ENCODE peak calls at places on chromosomes 13 and 19, in four cellular contexts. Y, P, J and Q are unnamed samples.

GRCh38 chr19:5695649-5696195 is 5.6 kb downstream of the RPL36 start:
- DNase-seq in J (no peak), Y (no peak), P (no peak), Q (no peak)

GRCh38 chr19:2982983-2983350 is 5.6 kb downstream of the TLE6 start:
- DNase-seq in P (no peak), J (peak), Y (no peak), Q (no peak)

GRCh38 chr13:33863390-33863789 is 45.4 kb downstream of the RFC3 start:
- DNase-seq in P (no peak), Y (no peak), J (no peak), Q (no peak)

GRCh38 chr13:50015263-50015662 is at the start of gene KCNRG:
- DNase-seq in P (no peak), Y (no peak), J (no peak), Q (no peak)

GRCh38 chr13:113856716-113857065 is 7.2 kb downstream of the GAS6 start:
- DNase-seq in J (no peak), P (no peak), Y (no peak), Q (peak)

GRCh38 chr19:13100031-13100588 is 2.5 kb downstream of the LYL1 start:
- DNase-seq in Y (no peak), J (no peak), P (no peak), Q (no peak)

GRCh38 chr19:34171539-34171876 is 796 bp upstream of the LSM14A start:
- DNase-seq in P (no peak), Y (no peak), J (no peak), Q (no peak)

GRCh38 chr19:5286465-5287029 is 54.1 kb downstream of the PTPRS start:
- DNase-seq in Y (no peak), J (no peak), P (no peak), Q (no peak)

GRCh38 chr19:31568724-31569123 is 219.5 kb upstream of the TSHZ3 start:
- DNase-seq in Y (no peak), J (peak), P (no peak), Q (no peak)

GRCh38 chr13:48902421-48902820 is 73.3 kb upstream of the FNDC3A start:
- DNase-seq in J (no peak), P (no peak), Y (no peak), Q (no peak)

GRCh38 chr19:57434386-57435061 is 601 bp upstream of the ZNF749 start:
- DNase-seq in Y (no peak), J (no peak), P (peak), Q (no peak)

GRCh38 chr13:25135896-25136295 is 36.2 kb downstream of the AMER2 start:
- DNase-seq in Y (no peak), J (no peak), P (no peak), Q (no peak)

GRCh38 chr19:16920816-16921529 is 32.2 kb downstream of the F2RL3 start:
- DNase-seq in P (no peak), J (no peak), Y (peak), Q (no peak)

GRCh38 chr19:1102407-1103106 is 1.2 kb upstream of the GPX4 start:
- DNase-seq in P (no peak), Y (no peak), J (no peak), Q (peak)

GRCh38 chr13:87878706-87879105 is 207.5 kb downstream of the SLITRK5 start:
- DNase-seq in P (no peak), Y (no peak), J (no peak), Q (no peak)

GRCh38 chr13:109941951-109942350 is 155.6 kb upstream of the IRS2 start:
- DNase-seq in J (no peak), P (no peak), Y (no peak), Q (no peak)

GRCh38 chr13:39916330-39916729 is 260.9 kb downstream of the COG6 start:
- DNase-seq in J (no peak), P (no peak), Y (no peak), Q (no peak)

GRCh38 chr13:26557393-26558073 is at the start of gene WASF3:
- DNase-seq in Y (peak), P (peak), J (peak), Q (peak)

GRCh38 chr19:41892173-41892902 is 9.4 kb downstream of the ARHGEF1 start:
- DNase-seq in P (no peak), Y (no peak), J (no peak), Q (no peak)

GRCh38 chr19:3668331-3669133 is 31.7 kb downstream of the PIP5K1C start:
- DNase-seq in P (no peak), J (no peak), Y (no peak), Q (peak)

GRCh38 chr19:16541526-16542044 is 652 bp downstream of the CHERP start:
- DNase-seq in Y (peak), P (no peak), J (peak), Q (no peak)

GRCh38 chr13:30705672-30706071 is 29.7 kb upstream of the ALOX5AP start:
- DNase-seq in J (no peak), Y (no peak), P (no peak), Q (no peak)

GRCh38 chr19:54952591-54953344 is 5.4 kb upstream of the NLRP7 start:
- DNase-seq in J (no peak), P (no peak), Y (no peak), Q (no peak)

GRCh38 chr13:50936681-50937080 is 27.1 kb downstream of the RNASEH2B start:
- DNase-seq in J (no peak), Y (no peak), P (no peak), Q (no peak)

DNA sequence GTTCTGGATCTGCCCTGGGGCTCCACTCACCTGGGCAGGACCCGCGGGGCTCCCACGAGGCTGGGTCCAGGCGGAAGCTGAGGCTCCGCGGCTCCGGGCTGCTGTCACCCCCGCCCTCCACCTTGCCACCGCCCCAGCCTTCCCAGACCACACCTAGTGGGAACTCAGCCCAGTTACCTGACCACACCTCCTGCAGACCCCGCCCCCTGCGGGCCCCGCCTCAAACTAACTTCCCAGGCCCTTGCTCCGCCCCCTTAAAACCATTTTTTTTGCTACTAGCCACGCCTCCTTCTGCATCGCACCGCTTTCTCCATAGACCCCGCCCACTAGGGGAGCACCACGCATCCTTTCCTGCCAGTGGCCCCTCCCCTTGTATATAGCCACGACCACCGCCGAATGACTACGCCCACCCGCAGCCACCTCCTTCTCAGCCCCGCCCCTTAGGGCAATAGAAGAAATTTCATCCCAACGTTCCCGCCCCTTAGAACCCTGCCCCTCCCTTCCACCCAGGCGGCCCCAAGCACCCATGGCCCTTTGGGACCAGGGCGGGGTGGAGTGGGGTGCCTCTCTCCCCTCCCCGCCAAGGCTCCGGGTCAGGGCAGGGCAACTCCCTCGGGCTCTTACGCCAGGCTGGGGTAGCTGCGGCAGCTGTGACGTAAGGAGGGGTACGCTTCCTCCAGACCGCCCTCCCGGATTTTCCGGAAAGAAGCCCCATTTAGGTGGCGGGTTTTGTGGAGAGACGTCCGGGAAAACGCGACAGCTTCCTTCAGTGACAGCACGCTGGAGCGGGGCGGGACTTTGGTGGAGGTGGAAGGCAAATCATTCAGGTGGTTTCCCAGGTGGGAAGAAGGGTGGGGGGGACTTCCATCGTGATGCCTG is at the start of gene SH2D3A:
- DNase-seq in P (peak), Y (peak), J (peak), Q (peak)
- TF ChIP-seq FOXJ3 in P (no peak), Y (no peak), J (no peak), Q (no peak)

DNA sequence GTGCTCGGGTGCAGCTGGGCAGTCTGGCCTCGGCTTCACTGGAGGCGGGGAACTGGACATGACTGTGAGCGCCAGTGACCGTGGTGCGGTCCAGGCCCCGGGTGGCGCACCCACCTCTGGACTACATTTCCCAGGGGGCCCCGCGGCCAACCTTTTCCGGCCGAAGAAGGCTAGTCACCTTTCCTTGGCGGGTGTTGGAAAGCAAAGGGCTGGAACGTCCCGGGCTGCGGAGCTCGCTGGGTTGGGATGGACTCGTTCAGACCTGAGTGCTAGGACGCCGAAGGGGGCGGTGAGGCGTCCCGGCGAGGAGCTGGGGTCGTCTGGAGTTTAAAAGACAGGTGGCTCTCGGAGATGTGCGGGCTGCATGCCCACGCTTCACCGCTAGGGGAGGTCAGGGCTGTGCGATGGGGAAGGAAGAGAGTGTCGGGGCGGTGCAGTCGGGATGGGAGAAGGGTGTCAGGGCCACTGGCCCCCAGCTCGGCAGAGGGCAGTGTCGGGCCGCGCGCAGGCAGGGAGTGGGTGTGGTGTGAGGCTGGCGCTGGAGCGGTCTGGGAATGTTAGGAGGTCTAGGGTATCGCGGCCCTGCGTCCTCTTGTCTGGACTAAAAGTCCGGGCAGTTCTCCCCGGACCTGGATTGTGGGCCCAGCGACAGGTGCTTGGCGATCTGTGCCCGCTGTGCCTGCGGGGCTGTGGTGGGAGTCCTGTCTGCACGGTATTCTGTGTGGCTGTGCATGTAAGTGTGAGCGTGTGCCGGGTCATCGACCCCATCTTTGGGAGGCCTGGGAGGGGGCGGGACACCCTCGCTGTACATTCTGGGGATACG is 57.1 kb downstream of the ZNF568 start:
- DNase-seq in Y (peak), J (peak), P (peak), Q (no peak)
- TF ChIP-seq FOXJ3 in Y (no peak), J (peak), P (no peak), Q (no peak)

GRCh38 chr13:44274838-44275237 is 98.8 kb upstream of the SERP2 start:
- DNase-seq in P (no peak), J (peak), Y (no peak), Q (no peak)
- TF ChIP-seq FOXJ3 in P (no peak), J (no peak), Y (no peak), Q (no peak)

DNA sequence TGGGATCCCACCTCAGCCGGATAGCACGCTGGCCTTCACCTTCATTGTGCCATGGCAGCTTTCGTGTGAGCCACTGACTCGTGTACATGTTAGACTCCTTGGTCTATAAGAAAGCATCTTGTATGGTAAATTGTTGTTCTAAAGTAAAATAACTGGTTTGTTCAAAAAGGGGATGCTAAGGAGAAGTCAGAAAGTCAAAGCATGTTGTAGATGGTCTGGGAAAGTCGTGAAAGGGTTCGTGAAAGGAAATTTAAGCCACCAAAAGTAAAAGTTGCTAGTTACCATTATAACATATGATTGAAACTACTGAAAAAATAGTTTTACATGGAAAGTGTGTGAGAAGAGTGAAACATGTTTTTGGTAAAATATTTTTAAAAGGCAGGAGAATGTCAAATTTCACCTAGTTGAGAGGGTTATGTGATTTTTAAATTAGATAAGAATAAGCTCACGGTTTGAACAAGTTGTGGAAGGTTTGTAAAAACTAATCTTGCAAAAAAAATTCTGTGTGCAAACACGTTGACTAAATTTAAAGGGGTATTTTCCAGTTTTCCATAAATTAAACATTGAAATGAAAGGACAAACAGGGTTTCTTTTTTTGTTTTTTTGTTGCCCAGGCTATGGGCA is 23.4 kb downstream of the DPRX start:
- DNase-seq in P (no peak), J (no peak), Y (no peak), Q (no peak)
- TF ChIP-seq FOXJ3 in P (no peak), J (no peak), Y (no peak), Q (no peak)

GRCh38 chr19:10010939-10011338 is 635 bp upstream of the COL5A3 start:
- DNase-seq in Y (no peak), P (no peak), J (peak), Q (no peak)

GRCh38 chr19:10009269-10009665 is 1.0 kb downstream of the COL5A3 start:
- DNase-seq in Y (peak), P (peak), J (peak), Q (no peak)

GRCh38 chr19:10009714-10010224 is 535 bp downstream of the COL5A3 start:
- DNase-seq in Y (no peak), P (no peak), J (no peak), Q (no peak)

GRCh38 chr19:10011974-10012373 is 1.3 kb upstream of the RDH8 start:
- DNase-seq in J (peak), P (no peak), Y (no peak), Q (no peak)

DNA sequence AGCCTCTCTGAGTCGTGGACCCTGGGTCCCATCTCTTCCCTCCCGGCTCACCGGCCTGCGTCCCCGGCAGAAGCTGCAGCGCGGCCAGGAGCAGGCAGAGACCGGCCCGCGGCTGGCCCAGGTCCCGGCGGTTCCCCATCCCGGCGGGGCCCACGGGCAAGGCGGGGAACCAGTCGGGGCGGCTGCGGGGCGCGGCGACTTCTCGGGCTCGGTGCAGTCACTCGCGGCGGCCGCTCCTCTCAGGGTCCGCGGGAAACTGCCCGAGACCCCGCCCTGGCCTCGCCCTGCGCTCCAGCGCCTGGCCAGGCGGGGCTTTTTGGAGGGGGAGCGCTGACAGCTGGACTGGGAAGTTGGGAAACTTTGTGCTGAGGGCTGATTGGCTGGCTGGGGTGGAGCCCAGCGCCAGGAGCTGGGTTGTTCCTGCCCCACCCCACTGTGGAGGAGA is at the start of gene COL5A3:
- DNase-seq in P (peak), Y (peak), J (peak), Q (no peak)
- TF ChIP-seq FOXJ3 in P (no peak), Y (no peak), J (no peak), Q (no peak)